ENCODE peak calls at places on chromosome 17, in seven cellular contexts. T, O, W, K, Y, N and X are unnamed samples.

GRCh38 chr17:39174907-39175694 is 9.1 kb upstream of the ARL5C start:
- DNase-seq in T (peak; percentile 89), O (peak; percentile 69), W (peak; percentile 66), K (peak; percentile 63), Y (peak; percentile 57), N (peak; percentile 75), X (peak; percentile 78)

GRCh38 chr17:9668532-9668931 is 23.2 kb downstream of the USP43 start:
- DNase-seq in T (no peak), O (peak; percentile 17), W (no peak), K (no peak), Y (no peak), N (no peak), X (peak; percentile 90)

GRCh38 chr17:19383681-19384470 is 3.1 kb downstream of the MFAP4 start:
- DNase-seq in T (peak; percentile 63), O (no peak), W (no peak), K (peak; percentile 35), Y (no peak), N (no peak), X (peak; percentile 35)

GRCh38 chr17:69141802-69142472 is at the start of gene ABCA6:
- DNase-seq in T (no peak), O (peak; percentile 65), W (no peak), K (peak; percentile 86), Y (no peak), N (no peak), X (peak; percentile 88)

GRCh38 chr17:3972281-3972731 is 8.1 kb upstream of the ATP2A3 start:
- DNase-seq in T (no peak), O (no peak), W (peak; percentile 71), K (no peak), Y (no peak), N (peak; percentile 42), X (no peak)

GRCh38 chr17:55418369-55419268 is 3.0 kb downstream of the MMD start:
- DNase-seq in T (no peak), O (no peak), W (no peak), K (no peak), Y (no peak), N (no peak), X (no peak)

GRCh38 chr17:7361906-7362305 is 7.0 kb downstream of the TMEM95 start:
- DNase-seq in T (no peak), O (no peak), W (no peak), K (no peak), Y (no peak), N (no peak), X (no peak)

GRCh38 chr17:9859781-9860180 is 34.1 kb downstream of the GLP2R start:
- DNase-seq in T (no peak), O (no peak), W (no peak), K (no peak), Y (no peak), N (no peak), X (no peak)

GRCh38 chr17:8965394-8966168 is at the start of gene PIK3R5:
- DNase-seq in T (peak; percentile 47), O (no peak), W (peak; percentile 90), K (no peak), Y (no peak), N (peak; percentile 82), X (no peak)

GRCh38 chr17:52419256-52419655 is 260.7 kb upstream of the CA10 start:
- DNase-seq in T (no peak), O (no peak), W (no peak), K (no peak), Y (peak; percentile 96), N (no peak), X (no peak)

GRCh38 chr17:61955621-61956020 is 27.8 kb upstream of the INTS2 start:
- DNase-seq in T (no peak), O (no peak), W (no peak), K (no peak), Y (no peak), N (no peak), X (no peak)

GRCh38 chr17:74446551-74447500 is 14.9 kb downstream of the GPRC5C start:
- DNase-seq in T (peak; percentile 75), O (no peak), W (no peak), K (no peak), Y (peak; percentile 89), N (peak; percentile 40), X (no peak)
- H3K4me3 ChIP-seq in T (peak overlapping the region; percentile 16), O (no peak overlapping the region), W (no peak overlapping the region), K (no peak overlapping the region), Y (no peak overlapping the region), N (no peak overlapping the region), X (no peak overlapping the region)

DNA sequence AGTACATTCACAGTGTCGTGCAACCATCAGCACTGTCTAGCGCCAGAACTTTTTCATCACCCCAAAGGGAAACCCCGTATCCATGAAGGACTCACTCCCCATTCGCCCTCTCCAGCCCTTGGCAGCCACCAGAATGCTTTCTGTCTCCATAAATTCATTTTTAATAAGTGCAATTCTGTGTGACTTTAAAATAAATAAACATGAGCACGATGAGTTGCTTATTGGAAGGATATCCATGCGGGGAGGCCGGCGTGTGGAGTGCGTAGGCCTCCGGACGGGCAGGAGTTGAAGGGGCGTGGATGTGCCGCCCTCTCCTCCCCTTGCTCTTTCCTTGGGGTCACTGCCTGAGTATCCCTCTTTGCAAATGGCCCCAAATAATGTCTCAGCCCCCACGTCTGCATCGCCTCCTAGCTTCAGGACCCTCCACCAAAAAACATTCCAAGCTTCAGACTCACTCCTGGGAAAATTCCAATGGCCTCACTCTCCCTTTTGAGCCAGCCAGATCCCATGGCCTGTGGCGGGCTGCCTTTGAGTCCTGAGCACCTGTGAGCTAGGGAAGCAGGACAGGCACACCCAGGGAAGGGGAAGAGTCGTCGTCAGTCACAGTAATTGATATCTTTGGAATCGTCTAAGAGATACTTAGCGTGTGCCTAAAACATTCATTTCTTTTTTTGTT is 306.3 kb downstream of the SEC14L1 start:
- DNase-seq in T (peak; percentile 21), O (no peak), W (no peak), K (no peak), Y (no peak), N (no peak), X (no peak)
- H3K4me3 ChIP-seq in T (no peak overlapping the region), O (no peak overlapping the region), W (no peak overlapping the region), K (no peak overlapping the region), Y (no peak overlapping the region), N (no peak overlapping the region), X (no peak overlapping the region)

GRCh38 chr17:81390029-81390428 is 5.2 kb upstream of the BAHCC1 start:
- DNase-seq in T (no peak), O (no peak), W (no peak), K (no peak), Y (no peak), N (no peak), X (no peak)
- H3K4me3 ChIP-seq in T (no peak overlapping the region), O (no peak overlapping the region), W (no peak overlapping the region), K (no peak overlapping the region), Y (no peak overlapping the region), N (no peak overlapping the region), X (no peak overlapping the region)

GRCh38 chr17:81120149-81120484 is 45.2 kb upstream of the PVALEF start:
- DNase-seq in T (no peak), O (no peak), W (no peak), K (no peak), Y (no peak), N (no peak), X (no peak)

GRCh38 chr17:81119223-81120148 is 45.8 kb upstream of the PVALEF start:
- DNase-seq in T (peak; percentile 71), O (peak; percentile 96), W (peak; percentile 64), K (peak; percentile 93), Y (peak; percentile 84), N (peak; percentile 86), X (peak; percentile 92)

GRCh38 chr17:81121841-81122733 is 43.2 kb upstream of the PVALEF start:
- DNase-seq in T (no peak), O (no peak), W (no peak), K (no peak), Y (no peak), N (no peak), X (no peak)

GRCh38 chr17:81123052-81124048 is 42.0 kb upstream of the PVALEF start:
- DNase-seq in T (no peak), O (no peak), W (no peak), K (no peak), Y (no peak), N (no peak), X (no peak)

DNA sequence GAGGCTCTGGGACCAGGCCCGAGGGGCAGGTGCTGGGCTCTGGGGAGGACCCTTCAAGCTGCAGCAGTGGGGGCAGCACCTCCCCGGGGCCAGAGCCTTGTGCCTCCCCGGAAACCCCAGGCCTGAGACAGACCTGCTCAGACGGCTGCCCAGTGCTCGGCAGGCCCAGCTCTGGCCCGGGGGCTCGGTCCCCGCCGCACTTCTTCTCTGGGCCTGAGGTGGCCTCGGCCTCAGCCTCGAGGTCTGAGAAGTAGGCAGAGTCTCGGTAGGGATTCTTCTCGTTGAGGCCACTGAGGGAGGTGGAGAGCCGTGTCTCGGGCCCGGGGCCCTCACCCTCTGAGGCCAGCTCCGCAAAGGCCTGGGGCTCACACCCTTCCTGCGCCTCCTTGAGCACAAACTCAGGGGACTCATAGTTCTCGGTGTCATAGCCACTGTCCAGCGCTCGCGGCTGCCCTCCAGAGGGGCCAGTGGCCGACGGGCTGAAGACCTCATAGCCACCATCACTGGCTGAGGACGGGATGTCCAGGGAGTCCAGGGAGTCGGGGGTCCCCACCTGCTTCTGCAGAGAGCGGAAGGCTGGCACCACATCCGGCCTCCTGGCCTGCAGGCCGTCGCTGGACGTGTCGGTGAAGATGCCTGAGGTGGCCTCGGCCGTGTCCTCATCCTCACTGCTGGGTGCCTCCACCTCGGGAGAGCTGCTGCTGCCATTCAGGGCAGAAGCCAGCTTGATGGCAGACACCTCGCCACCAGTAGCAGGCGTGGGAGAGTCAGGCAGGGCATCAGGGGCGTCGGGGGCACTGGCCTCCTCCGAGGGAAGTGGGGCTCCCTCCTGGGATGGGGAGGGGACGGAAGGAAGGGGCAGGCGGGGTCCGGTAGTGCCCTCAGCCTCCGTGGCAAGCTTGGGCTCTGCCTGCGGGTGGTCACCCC is 44.3 kb upstream of the PVALEF start:
- DNase-seq in T (no peak), O (no peak), W (no peak), K (no peak), Y (no peak), N (no peak), X (no peak)
- H3K4me3 ChIP-seq in T (no peak overlapping the region), O (no peak overlapping the region), W (no peak overlapping the region), K (no peak overlapping the region), Y (no peak overlapping the region), N (no peak overlapping the region), X (no peak overlapping the region)

GRCh38 chr17:41638194-41638593 is 13.8 kb upstream of the KRT17 start:
- DNase-seq in T (no peak), O (no peak), W (no peak), K (no peak), Y (no peak), N (no peak), X (no peak)
- H3K4me3 ChIP-seq in T (no peak overlapping the region), O (no peak overlapping the region), W (no peak overlapping the region), K (no peak overlapping the region), Y (no peak overlapping the region), N (no peak overlapping the region), X (no peak overlapping the region)

GRCh38 chr17:76642032-76642561 is 1.5 kb downstream of the ST6GALNAC1 start:
- DNase-seq in T (no peak), O (no peak), W (no peak), K (no peak), Y (no peak), N (no peak), X (no peak)
- H3K4me3 ChIP-seq in T (peak overlapping the region; percentile 29), O (no peak overlapping the region), W (peak overlapping the region; percentile 43), K (no peak overlapping the region), Y (no peak overlapping the region), N (peak overlapping the region; percentile 31), X (no peak overlapping the region)

DNA sequence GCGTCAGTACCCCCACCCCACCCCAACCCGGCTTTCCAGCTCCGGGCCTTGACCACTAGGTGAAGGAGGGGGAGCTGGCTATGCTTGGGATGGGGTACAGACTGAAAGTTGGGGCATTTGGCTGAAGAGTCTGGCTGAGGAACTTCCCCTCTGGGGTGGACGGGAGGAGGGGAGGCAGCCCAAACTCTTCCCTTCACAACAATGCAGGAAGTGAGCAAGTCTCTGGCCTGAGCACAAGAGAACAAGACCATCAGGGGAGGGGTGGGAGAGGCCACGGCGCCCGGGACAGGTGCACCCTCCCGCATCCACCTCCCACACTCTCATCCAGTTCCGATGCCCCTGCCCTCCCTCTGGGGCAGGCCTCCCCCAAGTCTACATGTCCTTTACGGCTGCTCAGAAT is 5.6 kb downstream of the USH1G start:
- DNase-seq in T (no peak), O (no peak), W (no peak), K (no peak), Y (no peak), N (no peak), X (no peak)
- H3K4me3 ChIP-seq in T (no peak overlapping the region), O (no peak overlapping the region), W (no peak overlapping the region), K (no peak overlapping the region), Y (no peak overlapping the region), N (no peak overlapping the region), X (no peak overlapping the region)